ENCODE peak calls at places on chromosomes 12 and 14, in six cellular contexts. Y is HCT116, U is GM23338, D is transverse colon, G is sigmoid colon, R is stomach. I is an unnamed sample.

GRCh38 chr12:107912421-107913004 is 138.0 kb downstream of the ASCL4 start:
- DNase-seq in Y (peak; percentile 28), U (peak; percentile 86), D (peak; percentile 51), G (peak; percentile 65), R (peak; percentile 40), I (no peak)

GRCh38 chr12:49233842-49234526 is 30.9 kb upstream of the TUBA1C start:
- DNase-seq in Y (no peak), U (peak; percentile 31), D (peak; percentile 37), G (peak; percentile 79), R (peak; percentile 45), I (no peak)

GRCh38 chr12:3097186-3097804 is 20.1 kb downstream of the TSPAN9 start:
- DNase-seq in Y (no peak), U (no peak), D (peak; percentile 59), G (no peak), R (peak; percentile 64), I (peak; percentile 87)

GRCh38 chr12:14845350-14845750 is 2.0 kb upstream of the ART4 start:
- DNase-seq in Y (peak; percentile 37), U (peak; percentile 88), D (peak; percentile 49), G (no peak), R (peak; percentile 50), I (no peak)

GRCh38 chr12:92478692-92479091 is 224.1 kb upstream of the PLEKHG7 start:
- DNase-seq in Y (no peak), U (no peak), D (no peak), G (no peak), R (no peak), I (no peak)

GRCh38 chr14:72523397-72524157 is 370.3 kb downstream of the DPF3 start:
- DNase-seq in Y (no peak), U (no peak), D (no peak), G (no peak), R (no peak), I (no peak)

GRCh38 chr12:14564336-14564959 is 3.2 kb downstream of the PLBD1 start:
- DNase-seq in Y (no peak), U (no peak), D (no peak), G (no peak), R (no peak), I (no peak)

GRCh38 chr14:68564826-68565760 is 227.8 kb downstream of the ZFP36L1 start:
- DNase-seq in Y (no peak), U (peak; percentile 17), D (no peak), G (no peak), R (no peak), I (no peak)

GRCh38 chr14:35389315-35389667 is 15.3 kb downstream of the NFKBIA start:
- DNase-seq in Y (no peak), U (no peak), D (no peak), G (no peak), R (no peak), I (no peak)

GRCh38 chr14:81281317-81281716 is 60.6 kb upstream of the GTF2A1 start:
- DNase-seq in Y (no peak), U (no peak), D (no peak), G (no peak), R (no peak), I (no peak)

GRCh38 chr12:53267309-53268008 is 640 bp upstream of the ESPL1 start:
- DNase-seq in Y (no peak), U (no peak), D (no peak), G (no peak), R (no peak), I (no peak)

GRCh38 chr12:89768586-89769482 is 60.2 kb upstream of the ATP2B1 start:
- DNase-seq in Y (peak; percentile 95), U (no peak), D (peak; percentile 25), G (no peak), R (no peak), I (no peak)

GRCh38 chr12:121992059-121992879 is 29.4 kb upstream of the BCL7A start:
- DNase-seq in Y (no peak), U (no peak), D (no peak), G (no peak), R (no peak), I (no peak)

GRCh38 chr12:93025145-93026103 is 96.3 kb upstream of the EEA1 start:
- DNase-seq in Y (peak; percentile 45), U (peak; percentile 69), D (no peak), G (no peak), R (no peak), I (no peak)

GRCh38 chr12:108800591-108800990 is 56.8 kb downstream of the SSH1 start:
- DNase-seq in Y (no peak), U (no peak), D (no peak), G (no peak), R (no peak), I (no peak)

GRCh38 chr12:130973109-130973508 is 19.4 kb downstream of the ADGRD1 start:
- DNase-seq in Y (no peak), U (no peak), D (no peak), G (peak; percentile 46), R (no peak), I (no peak)

GRCh38 chr14:70748422-70748821 is 60.9 kb downstream of the MAP3K9 start:
- DNase-seq in Y (no peak), U (no peak), D (no peak), G (no peak), R (no peak), I (no peak)

GRCh38 chr14:73370561-73370960 is 87.8 kb downstream of the NUMB start:
- DNase-seq in Y (no peak), U (no peak), D (no peak), G (no peak), R (no peak), I (no peak)

GRCh38 chr12:104315326-104316224 is 12.0 kb downstream of the EID3 start:
- DNase-seq in Y (no peak), U (no peak), D (no peak), G (no peak), R (no peak), I (no peak)

GRCh38 chr12:82880442-82880901 is 193.8 kb downstream of the TMTC2 start:
- DNase-seq in Y (no peak), U (no peak), D (no peak), G (no peak), R (no peak), I (no peak)

GRCh38 chr12:119938049-119938667 is 50.9 kb upstream of the BICDL1 start:
- DNase-seq in Y (peak; percentile 31), U (peak; percentile 83), D (peak; percentile 65), G (no peak), R (peak; percentile 62), I (no peak)

GRCh38 chr14:104691546-104692260 is 2.3 kb downstream of the INF2 start:
- DNase-seq in Y (no peak), U (no peak), D (no peak), G (no peak), R (no peak), I (no peak)

GRCh38 chr14:23056257-23056955 is 914 bp downstream of the CDH24 start:
- DNase-seq in Y (peak; percentile 81), U (peak; percentile 87), D (peak; percentile 80), G (peak; percentile 80), R (peak; percentile 75), I (no peak)

GRCh38 chr12:108129017-108129812 is at the start of gene WSCD2:
- DNase-seq in Y (peak; percentile 32), U (peak; percentile 92), D (peak; percentile 21), G (peak; percentile 77), R (peak; percentile 40), I (no peak)

GRCh38 chr12:114671664-114672476 is 12.1 kb downstream of the TBX3 start:
- DNase-seq in Y (no peak), U (peak; percentile 73), D (no peak), G (no peak), R (no peak), I (peak; percentile 87)
- TF ChIP-seq POLR2AphosphoS5 in Y (no peak), U (no peak), D (no peak), G (no peak), R (no peak), I (peak; percentile 86)

GRCh38 chr12:21773263-21773741 is 1.2 kb downstream of the KCNJ8 start:
- DNase-seq in Y (peak; percentile 3), U (peak; percentile 87), D (peak; percentile 34), G (peak; percentile 83), R (no peak), I (no peak)

GRCh38 chr12:21774358-21775129 is at the start of gene KCNJ8:
- DNase-seq in Y (no peak), U (peak; percentile 90), D (peak; percentile 36), G (peak; percentile 92), R (peak; percentile 39), I (no peak)

GRCh38 chr12:21776242-21776641 is 1.7 kb upstream of the KCNJ8 start:
- DNase-seq in Y (no peak), U (no peak), D (no peak), G (no peak), R (no peak), I (no peak)

GRCh38 chr12:21773799-21774198 is 707 bp downstream of the KCNJ8 start:
- DNase-seq in Y (no peak), U (peak; percentile 12), D (no peak), G (no peak), R (no peak), I (no peak)

GRCh38 chr12:21775130-21775920 is 819 bp upstream of the KCNJ8 start:
- DNase-seq in Y (no peak), U (peak; percentile 11), D (no peak), G (no peak), R (no peak), I (no peak)
- H3K4me3 ChIP-seq in Y (no peak overlapping the region), U (peak overlapping the region; percentile 74), D (peak overlapping the region; percentile 43), G (peak overlapping the region; percentile 65), R (peak overlapping the region; percentile 57), I (peak overlapping the region; percentile 60)

GRCh38 chr14:40221428-40221827 is 789.2 kb upstream of the FBXO33 start:
- DNase-seq in Y (no peak), U (no peak), D (no peak), G (no peak), R (no peak), I (no peak)

GRCh38 chr14:40218282-40218941 is 786.2 kb upstream of the FBXO33 start:
- DNase-seq in Y (no peak), U (no peak), D (no peak), G (no peak), R (no peak), I (no peak)

GRCh38 chr14:40219032-40219431 is 786.8 kb upstream of the FBXO33 start:
- DNase-seq in Y (no peak), U (no peak), D (no peak), G (no peak), R (no peak), I (no peak)

GRCh38 chr14:40222996-40223395 is 790.8 kb upstream of the FBXO33 start:
- DNase-seq in Y (no peak), U (no peak), D (no peak), G (no peak), R (no peak), I (no peak)
- H3K36me3 ChIP-seq in Y (no peaks in the 10 kb centered on the region), U (no peaks in the 10 kb centered on the region), D (no peaks in the 10 kb centered on the region), G (no peaks in the 10 kb centered on the region), R (no peaks in the 10 kb centered on the region), I (no peaks in the 10 kb centered on the region)

DNA sequence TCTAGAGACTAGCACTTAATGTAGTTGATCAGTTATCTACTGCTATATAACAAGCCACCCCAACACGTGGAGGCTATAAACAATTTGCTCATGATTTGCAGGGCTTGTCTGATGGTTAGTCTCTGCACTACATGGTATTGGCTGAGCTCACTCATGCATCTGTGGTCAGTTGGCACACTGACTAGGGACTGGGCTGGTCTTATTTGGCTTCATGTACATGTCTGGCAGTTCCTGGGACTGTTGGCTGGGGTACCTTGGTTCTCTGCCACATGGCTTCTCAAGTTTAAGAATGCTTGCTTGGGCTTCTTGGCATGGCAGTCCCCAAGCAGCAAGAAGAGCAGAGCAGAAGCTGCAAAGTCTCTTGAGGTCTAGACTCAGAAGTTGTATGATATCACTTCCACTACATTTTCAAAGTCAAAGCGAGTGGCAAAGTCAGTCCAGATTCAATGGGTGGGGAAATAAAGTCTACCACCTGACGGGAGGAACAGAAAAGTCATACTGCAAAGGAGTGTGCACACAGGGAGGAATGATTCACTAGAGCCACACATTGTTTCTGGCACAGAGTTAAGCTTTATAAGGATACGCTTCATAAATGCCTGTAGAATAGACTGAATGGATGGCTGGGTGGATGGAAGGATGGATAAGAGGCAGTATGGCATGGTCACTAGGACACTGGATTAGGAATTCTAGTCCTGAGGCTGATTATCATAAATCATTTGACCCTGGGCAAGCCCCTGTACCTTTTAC is 44.8 kb upstream of the PTHLH start:
- DNase-seq in Y (no peak), U (no peak), D (no peak), G (no peak), R (no peak), I (no peak)
- TF ChIP-seq POLR2AphosphoS5 in Y (no peak), U (no peak), D (no peak), G (no peak), R (no peak), I (no peak)

I was measured in vagina.